ENCODE peak calls at places on chromosome 22, in eight cellular contexts. W, B, C, O, Y, G, I and F are unnamed samples.
A peak's percentile ranks its signal among the peaks of the same experiment; 100 is the strongest.

GRCh38 chr22:44847380-44847779 is 95.0 kb downstream of the ARHGAP8 start:
- DNase-seq in W (no peak), B (no peak), C (no peak), O (no peak), Y (no peak), G (no peak), I (no peak), F (no peak)

GRCh38 chr22:49753961-49754673 is 73.6 kb downstream of the BRD1 start:
- DNase-seq in W (no peak), B (no peak), C (peak; percentile 38), O (no peak), Y (no peak), G (no peak), I (no peak), F (no peak)

GRCh38 chr22:35904752-35905151 is 123.9 kb downstream of the RBFOX2 start:
- DNase-seq in W (no peak), B (no peak), C (no peak), O (no peak), Y (no peak), G (no peak), I (no peak), F (no peak)

GRCh38 chr22:37782340-37783168 is 25.2 kb upstream of the GCAT start:
- DNase-seq in W (peak; percentile 86), B (no peak), C (no peak), O (peak; percentile 97), Y (no peak), G (peak; percentile 63), I (no peak), F (no peak)

GRCh38 chr22:32698926-32699619 is 102.4 kb upstream of the TIMP3 start:
- DNase-seq in W (no peak), B (no peak), C (no peak), O (no peak), Y (no peak), G (no peak), I (no peak), F (no peak)

GRCh38 chr22:24416095-24416494 is 11.3 kb upstream of the ADORA2A start:
- DNase-seq in W (no peak), B (no peak), C (no peak), O (no peak), Y (no peak), G (no peak), I (no peak), F (peak; percentile 96)

GRCh38 chr22:37345863-37346514 is 63.7 kb downstream of the CYTH4 start:
- DNase-seq in W (peak; percentile 89), B (no peak), C (no peak), O (no peak), Y (no peak), G (peak; percentile 92), I (no peak), F (peak; percentile 80)

GRCh38 chr22:22753526-22754267 is 109.3 kb downstream of the GGTLC2 start:
- DNase-seq in W (no peak), B (peak; percentile 70), C (peak; percentile 89), O (peak; percentile 47), Y (peak; percentile 70), G (peak; percentile 58), I (peak; percentile 79), F (peak; percentile 65)

GRCh38 chr22:44437493-44438015 is 60.5 kb downstream of the RTL6 start:
- DNase-seq in W (no peak), B (no peak), C (no peak), O (no peak), Y (no peak), G (no peak), I (no peak), F (no peak)

GRCh38 chr22:40982482-40983385 is 31.6 kb downstream of the RBX1 start:
- DNase-seq in W (no peak), B (no peak), C (no peak), O (no peak), Y (no peak), G (no peak), I (peak; percentile 61), F (no peak)

GRCh38 chr22:19022755-19023154 is 86.7 kb upstream of the PRODH start:
- DNase-seq in W (no peak), B (no peak), C (no peak), O (no peak), Y (no peak), G (no peak), I (no peak), F (no peak)